ENCODE peak calls at places on chromosomes 3 and 15, in five cellular contexts. One of them, this sample, is unnamed.

GRCh38 chr15:98914626-98915025 is 93.0 kb downstream of the PGPEP1L start:
- DNase-seq in trophoblast cell: peak; percentile 76
- DNase-seq in tibial artery: no peak
- DNase-seq in choroid plexus epithelial cell: peak; percentile 66
- DNase-seq in kidney glomerular epithelial cell: peak; percentile 2
- DNase-seq in this sample: no peak

GRCh38 chr3:9061634-9062033 is 98.4 kb upstream of the RAD18 start:
- DNase-seq in trophoblast cell: no peak
- DNase-seq in tibial artery: no peak
- DNase-seq in kidney glomerular epithelial cell: no peak
- DNase-seq in choroid plexus epithelial cell: no peak
- DNase-seq in this sample: no peak

GRCh38 chr3:105365536-105366301 is 990 bp upstream of the ALCAM start:
- DNase-seq in kidney glomerular epithelial cell: peak; percentile 93
- DNase-seq in trophoblast cell: peak; percentile 27
- DNase-seq in choroid plexus epithelial cell: peak; percentile 77
- DNase-seq in tibial artery: no peak
- DNase-seq in this sample: no peak

GRCh38 chr3:12553921-12554391 is 2.9 kb upstream of the MKRN2 start:
- DNase-seq in tibial artery: no peak
- DNase-seq in trophoblast cell: no peak
- DNase-seq in kidney glomerular epithelial cell: no peak
- DNase-seq in choroid plexus epithelial cell: peak; percentile 40
- DNase-seq in this sample: peak; percentile 59

GRCh38 chr3:190238871-190239270 is 83.4 kb downstream of the CLDN1 start:
- DNase-seq in choroid plexus epithelial cell: no peak
- DNase-seq in trophoblast cell: no peak
- DNase-seq in kidney glomerular epithelial cell: no peak
- DNase-seq in tibial artery: no peak
- DNase-seq in this sample: no peak

GRCh38 chr3:64267774-64268604 is 42.7 kb upstream of the PRICKLE2 start:
- DNase-seq in kidney glomerular epithelial cell: peak; percentile 66
- DNase-seq in trophoblast cell: no peak
- DNase-seq in tibial artery: peak; percentile 87
- DNase-seq in choroid plexus epithelial cell: peak; percentile 76
- DNase-seq in this sample: peak; percentile 76

GRCh38 chr3:8767667-8768363 is 1.6 kb downstream of the OXTR start:
- DNase-seq in kidney glomerular epithelial cell: no peak
- DNase-seq in choroid plexus epithelial cell: peak; percentile 47
- DNase-seq in trophoblast cell: peak; percentile 64
- DNase-seq in tibial artery: no peak
- DNase-seq in this sample: no peak

GRCh38 chr3:105933871-105934270 is 65.1 kb upstream of the CBLB start:
- DNase-seq in choroid plexus epithelial cell: peak; percentile 87
- DNase-seq in kidney glomerular epithelial cell: no peak
- DNase-seq in trophoblast cell: peak; percentile 84
- DNase-seq in tibial artery: no peak
- DNase-seq in this sample: no peak

GRCh38 chr3:152909180-152909883 is 74.4 kb downstream of the P2RY1 start:
- DNase-seq in tibial artery: no peak
- DNase-seq in kidney glomerular epithelial cell: no peak
- DNase-seq in choroid plexus epithelial cell: peak; percentile 44
- DNase-seq in trophoblast cell: no peak
- DNase-seq in this sample: no peak

GRCh38 chr3:74534611-74535010 is 79.8 kb downstream of the CNTN3 start:
- DNase-seq in kidney glomerular epithelial cell: no peak
- DNase-seq in trophoblast cell: no peak
- DNase-seq in tibial artery: no peak
- DNase-seq in choroid plexus epithelial cell: no peak
- DNase-seq in this sample: no peak

GRCh38 chr3:171054921-171055320 is 28.4 kb upstream of the SLC2A2 start:
- DNase-seq in trophoblast cell: no peak
- DNase-seq in choroid plexus epithelial cell: peak; percentile 35
- DNase-seq in kidney glomerular epithelial cell: no peak
- DNase-seq in tibial artery: no peak
- DNase-seq in this sample: no peak

This sample was measured in psoas muscle.